ENCODE peak calls at places on chromosomes 6 and 20, in eight cellular contexts. One of them, this sample, is unnamed. For H3K36me3, the result is how much of the 10 kb centered on the place peaks cover.

GRCh38 chr20:32333181-32333987 is 24.7 kb upstream of the ASXL1 start:
- DNase-seq in H1: no peak
- DNase-seq in colonic mucosa: no peak
- DNase-seq in aorta: no peak
- DNase-seq in tibial nerve: no peak
- DNase-seq in heart left ventricle: no peak
- DNase-seq in GM23338: no peak
- DNase-seq in transverse colon: peak
- DNase-seq in this sample: no peak

GRCh38 chr20:57440678-57441509 is 49.7 kb downstream of the RBM38 start:
- DNase-seq in H1: no peak
- DNase-seq in colonic mucosa: peak
- DNase-seq in aorta: peak
- DNase-seq in tibial nerve: peak
- DNase-seq in heart left ventricle: peak
- DNase-seq in GM23338: peak
- DNase-seq in transverse colon: peak
- DNase-seq in this sample: peak

GRCh38 chr20:31819083-31819784 is at the start of gene MYLK2:
- DNase-seq in H1: no peak
- DNase-seq in colonic mucosa: no peak
- DNase-seq in aorta: peak
- DNase-seq in tibial nerve: no peak
- DNase-seq in heart left ventricle: peak
- DNase-seq in GM23338: peak
- DNase-seq in transverse colon: no peak
- DNase-seq in this sample: peak

GRCh38 chr6:166076625-166077024 is 91.0 kb downstream of the TBXT start:
- DNase-seq in H1: peak
- DNase-seq in colonic mucosa: no peak
- DNase-seq in aorta: no peak
- DNase-seq in tibial nerve: no peak
- DNase-seq in heart left ventricle: no peak
- DNase-seq in GM23338: peak
- DNase-seq in transverse colon: no peak
- DNase-seq in this sample: no peak

GRCh38 chr6:1702580-1703051 is 92.9 kb downstream of the FOXC1 start:
- DNase-seq in H1: no peak
- DNase-seq in colonic mucosa: no peak
- DNase-seq in aorta: no peak
- DNase-seq in tibial nerve: no peak
- DNase-seq in heart left ventricle: no peak
- DNase-seq in GM23338: no peak
- DNase-seq in transverse colon: no peak
- DNase-seq in this sample: no peak

GRCh38 chr20:43938932-43939761 is 24.5 kb downstream of the TOX2 start:
- DNase-seq in H1: no peak
- DNase-seq in colonic mucosa: peak
- DNase-seq in aorta: peak
- DNase-seq in tibial nerve: peak
- DNase-seq in heart left ventricle: peak
- DNase-seq in GM23338: no peak
- DNase-seq in transverse colon: peak
- DNase-seq in this sample: peak

GRCh38 chr6:13292774-13293173 is 35.6 kb downstream of the TBC1D7 start:
- DNase-seq in H1: no peak
- DNase-seq in colonic mucosa: no peak
- DNase-seq in aorta: no peak
- DNase-seq in tibial nerve: no peak
- DNase-seq in heart left ventricle: no peak
- DNase-seq in GM23338: no peak
- DNase-seq in transverse colon: no peak
- DNase-seq in this sample: no peak

GRCh38 chr20:7463290-7463689 is 477.0 kb downstream of the HAO1 start:
- DNase-seq in H1: no peak
- DNase-seq in colonic mucosa: no peak
- DNase-seq in aorta: no peak
- DNase-seq in tibial nerve: no peak
- DNase-seq in heart left ventricle: no peak
- DNase-seq in GM23338: no peak
- DNase-seq in transverse colon: no peak
- DNase-seq in this sample: no peak

GRCh38 chr20:46054606-46055005 is 25.6 kb downstream of the SLC12A5 start:
- DNase-seq in H1: no peak
- DNase-seq in colonic mucosa: no peak
- DNase-seq in aorta: no peak
- DNase-seq in tibial nerve: no peak
- DNase-seq in heart left ventricle: no peak
- DNase-seq in GM23338: no peak
- DNase-seq in transverse colon: no peak
- DNase-seq in this sample: no peak

GRCh38 chr6:6452002-6452401 is 131.5 kb upstream of the F13A1 start:
- DNase-seq in H1: no peak
- DNase-seq in colonic mucosa: no peak
- DNase-seq in aorta: no peak
- DNase-seq in tibial nerve: no peak
- DNase-seq in heart left ventricle: peak
- DNase-seq in GM23338: no peak
- DNase-seq in transverse colon: no peak
- DNase-seq in this sample: no peak

GRCh38 chr6:67184405-67184804 is 1450.7 kb upstream of the ADGRB3 start:
- DNase-seq in H1: no peak
- DNase-seq in colonic mucosa: no peak
- DNase-seq in aorta: no peak
- DNase-seq in tibial nerve: no peak
- DNase-seq in heart left ventricle: no peak
- DNase-seq in GM23338: no peak
- DNase-seq in transverse colon: no peak
- DNase-seq in this sample: no peak

GRCh38 chr6:6686176-6686575 is 97.7 kb downstream of the LY86 start:
- DNase-seq in H1: no peak
- DNase-seq in colonic mucosa: no peak
- DNase-seq in aorta: no peak
- DNase-seq in tibial nerve: no peak
- DNase-seq in heart left ventricle: no peak
- DNase-seq in GM23338: no peak
- DNase-seq in transverse colon: no peak
- DNase-seq in this sample: no peak

GRCh38 chr6:37074053-37074827 is 68.8 kb downstream of the FGD2 start:
- DNase-seq in H1: no peak
- DNase-seq in colonic mucosa: no peak
- DNase-seq in aorta: no peak
- DNase-seq in tibial nerve: no peak
- DNase-seq in heart left ventricle: no peak
- DNase-seq in GM23338: no peak
- DNase-seq in transverse colon: no peak
- DNase-seq in this sample: peak

GRCh38 chr6:134295953-134296553 is 21.9 kb downstream of the SGK1 start:
- DNase-seq in H1: no peak
- DNase-seq in colonic mucosa: peak
- DNase-seq in aorta: no peak
- DNase-seq in tibial nerve: no peak
- DNase-seq in heart left ventricle: peak
- DNase-seq in GM23338: peak
- DNase-seq in transverse colon: no peak
- DNase-seq in this sample: peak

GRCh38 chr20:36847009-36847709 is 28.8 kb upstream of the TLDC2 start:
- DNase-seq in H1: no peak
- DNase-seq in colonic mucosa: no peak
- DNase-seq in aorta: peak
- DNase-seq in tibial nerve: peak
- DNase-seq in heart left ventricle: peak
- DNase-seq in GM23338: no peak
- DNase-seq in transverse colon: peak
- DNase-seq in this sample: no peak

GRCh38 chr20:57588596-57588995 is 27.7 kb downstream of the PCK1 start:
- DNase-seq in H1: no peak
- DNase-seq in colonic mucosa: no peak
- DNase-seq in aorta: peak
- DNase-seq in tibial nerve: no peak
- DNase-seq in heart left ventricle: no peak
- DNase-seq in GM23338: no peak
- DNase-seq in transverse colon: no peak
- DNase-seq in this sample: no peak

GRCh38 chr6:127522714-127523113 is 3.6 kb upstream of the MTCL3 start:
- DNase-seq in H1: no peak
- DNase-seq in colonic mucosa: no peak
- DNase-seq in aorta: no peak
- DNase-seq in tibial nerve: no peak
- DNase-seq in heart left ventricle: no peak
- DNase-seq in GM23338: no peak
- DNase-seq in transverse colon: no peak
- DNase-seq in this sample: no peak

GRCh38 chr6:151095538-151096254 is 144.1 kb upstream of the AKAP12 start:
- DNase-seq in H1: no peak
- DNase-seq in colonic mucosa: no peak
- DNase-seq in aorta: no peak
- DNase-seq in tibial nerve: no peak
- DNase-seq in heart left ventricle: no peak
- DNase-seq in GM23338: no peak
- DNase-seq in transverse colon: no peak
- DNase-seq in this sample: no peak

GRCh38 chr6:64504509-64504908 is 868.9 kb downstream of the PHF3 start:
- DNase-seq in H1: no peak
- DNase-seq in colonic mucosa: no peak
- DNase-seq in aorta: no peak
- DNase-seq in tibial nerve: no peak
- DNase-seq in heart left ventricle: no peak
- DNase-seq in GM23338: no peak
- DNase-seq in transverse colon: no peak
- DNase-seq in this sample: peak
- H3K27ac ChIP-seq in H1: no peak
- H3K27ac ChIP-seq in colonic mucosa: no peak
- H3K27ac ChIP-seq in aorta: no peak
- H3K27ac ChIP-seq in tibial nerve: no peak
- H3K27ac ChIP-seq in heart left ventricle: no peak
- H3K27ac ChIP-seq in GM23338: no peak
- H3K27ac ChIP-seq in transverse colon: no peak
- H3K27ac ChIP-seq in this sample: no peak

DNA sequence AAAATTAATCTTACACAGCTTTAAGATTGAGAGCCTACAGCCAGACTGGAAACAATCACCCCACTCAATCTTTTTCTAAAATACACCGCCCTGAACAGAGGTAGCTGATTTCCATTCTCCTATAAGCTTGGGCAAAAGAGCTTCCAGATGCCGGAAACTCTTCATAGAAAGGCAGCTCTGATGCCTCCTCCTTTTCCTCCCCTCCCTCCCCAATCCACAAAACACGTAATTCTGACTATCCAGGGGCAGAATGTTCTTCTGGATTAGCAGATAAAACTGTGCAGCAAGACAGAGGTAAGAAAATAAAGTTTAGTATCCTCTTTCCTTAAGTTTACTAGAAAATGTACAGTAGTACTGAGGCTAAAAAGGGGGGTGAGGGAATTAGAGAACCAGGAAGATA is 15.8 kb downstream of the ADNP start:
- DNase-seq in H1: no peak
- DNase-seq in colonic mucosa: no peak
- DNase-seq in aorta: no peak
- DNase-seq in tibial nerve: no peak
- DNase-seq in heart left ventricle: no peak
- DNase-seq in GM23338: no peak
- DNase-seq in transverse colon: no peak
- DNase-seq in this sample: no peak
- H3K36me3 ChIP-seq in H1: under half
- H3K36me3 ChIP-seq in colonic mucosa: under half
- H3K36me3 ChIP-seq in aorta: under half
- H3K36me3 ChIP-seq in tibial nerve: under half
- H3K36me3 ChIP-seq in heart left ventricle: under half
- H3K36me3 ChIP-seq in GM23338: under half
- H3K36me3 ChIP-seq in transverse colon: under half
- H3K36me3 ChIP-seq in this sample: under half

GRCh38 chr6:35299674-35300073 is 2.1 kb downstream of the DEF6 start:
- DNase-seq in H1: no peak
- DNase-seq in colonic mucosa: peak
- DNase-seq in aorta: no peak
- DNase-seq in tibial nerve: no peak
- DNase-seq in heart left ventricle: peak
- DNase-seq in GM23338: no peak
- DNase-seq in transverse colon: peak
- DNase-seq in this sample: no peak
- H3K27ac ChIP-seq in H1: no peak
- H3K27ac ChIP-seq in colonic mucosa: no peak
- H3K27ac ChIP-seq in aorta: no peak
- H3K27ac ChIP-seq in tibial nerve: no peak
- H3K27ac ChIP-seq in heart left ventricle: peak
- H3K27ac ChIP-seq in GM23338: no peak
- H3K27ac ChIP-seq in transverse colon: peak
- H3K27ac ChIP-seq in this sample: no peak

GRCh38 chr6:83127976-83128375 is 60.5 kb downstream of the DOP1A start:
- DNase-seq in H1: no peak
- DNase-seq in colonic mucosa: no peak
- DNase-seq in aorta: no peak
- DNase-seq in tibial nerve: no peak
- DNase-seq in heart left ventricle: no peak
- DNase-seq in GM23338: no peak
- DNase-seq in transverse colon: no peak
- DNase-seq in this sample: no peak

GRCh38 chr6:83126807-83127206 is 59.3 kb downstream of the DOP1A start:
- DNase-seq in H1: no peak
- DNase-seq in colonic mucosa: no peak
- DNase-seq in aorta: no peak
- DNase-seq in tibial nerve: no peak
- DNase-seq in heart left ventricle: no peak
- DNase-seq in GM23338: peak
- DNase-seq in transverse colon: no peak
- DNase-seq in this sample: no peak

GRCh38 chr6:83125425-83125824 is 58.0 kb downstream of the DOP1A start:
- DNase-seq in H1: no peak
- DNase-seq in colonic mucosa: no peak
- DNase-seq in aorta: no peak
- DNase-seq in tibial nerve: no peak
- DNase-seq in heart left ventricle: no peak
- DNase-seq in GM23338: no peak
- DNase-seq in transverse colon: no peak
- DNase-seq in this sample: no peak

GRCh38 chr6:83126223-83126622 is 58.8 kb downstream of the DOP1A start:
- DNase-seq in H1: no peak
- DNase-seq in colonic mucosa: no peak
- DNase-seq in aorta: no peak
- DNase-seq in tibial nerve: no peak
- DNase-seq in heart left ventricle: no peak
- DNase-seq in GM23338: no peak
- DNase-seq in transverse colon: no peak
- DNase-seq in this sample: no peak

DNA sequence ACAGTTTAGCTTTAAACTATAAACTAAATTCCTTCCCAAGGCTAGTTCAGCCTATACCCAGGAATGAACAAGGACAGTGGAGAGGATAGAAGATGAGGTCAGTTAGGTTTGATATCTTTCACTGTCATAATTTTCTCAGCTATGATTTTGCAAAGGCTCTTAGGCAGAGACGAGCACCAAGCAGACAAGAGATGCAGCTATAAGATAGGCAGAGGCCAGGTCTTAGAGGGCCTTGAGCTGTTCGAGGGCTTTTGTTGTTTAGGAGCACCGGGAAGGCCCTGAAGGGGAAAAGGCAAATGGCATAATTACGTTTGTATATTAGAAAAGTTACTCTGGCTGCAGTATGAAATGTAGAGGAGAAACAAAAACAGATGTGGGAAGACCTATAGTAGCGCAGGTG is 59.8 kb downstream of the DOP1A start:
- DNase-seq in H1: no peak
- DNase-seq in colonic mucosa: no peak
- DNase-seq in aorta: no peak
- DNase-seq in tibial nerve: no peak
- DNase-seq in heart left ventricle: no peak
- DNase-seq in GM23338: no peak
- DNase-seq in transverse colon: no peak
- DNase-seq in this sample: no peak
- H3K36me3 ChIP-seq in H1: under half
- H3K36me3 ChIP-seq in colonic mucosa: under half
- H3K36me3 ChIP-seq in aorta: under half
- H3K36me3 ChIP-seq in tibial nerve: under half
- H3K36me3 ChIP-seq in heart left ventricle: half or more
- H3K36me3 ChIP-seq in GM23338: under half
- H3K36me3 ChIP-seq in transverse colon: under half
- H3K36me3 ChIP-seq in this sample: under half